ENCODE peak calls at places on chromosomes 4 and X, in four cellular contexts. F is astrocyte, U is NB4, I is OCI-LY7. S is an unnamed sample.

GRCh38 chr4:102263024-102263787 is 82.1 kb downstream of the SLC39A8 start:
- DNase-seq in F (peak), U (peak), I (peak), S (peak)

GRCh38 chr4:43864616-43865146 is 583.9 kb downstream of the KCTD8 start:
- DNase-seq in F (no peak), U (no peak), I (no peak), S (no peak)

GRCh38 chr4:47278631-47279030 is 184.9 kb downstream of the COMMD8 start:
- DNase-seq in F (no peak), U (peak), I (no peak), S (no peak)

GRCh38 chr4:186570193-186570996 is 15.0 kb upstream of the MTNR1A start:
- DNase-seq in F (peak), U (no peak), I (no peak), S (peak)

GRCh38 chr4:71460368-71460767 is 121.5 kb downstream of the SLC4A4 start:
- DNase-seq in F (no peak), U (no peak), I (no peak), S (no peak)

GRCh38 chr4:123120473-123120872 is 198.1 kb upstream of the NUDT6 start:
- DNase-seq in F (peak), U (no peak), I (no peak), S (peak)

GRCh38 chr4:5753766-5754528 is 42.9 kb downstream of the EVC start:
- DNase-seq in F (peak), U (peak), I (no peak), S (peak)

GRCh38 chr4:160175064-160175643 is 1072.3 kb downstream of the RAPGEF2 start:
- DNase-seq in F (no peak), U (no peak), I (no peak), S (no peak)

GRCh38 chr4:1567808-1568581 is 116.1 kb downstream of the FAM53A start:
- DNase-seq in F (no peak), U (no peak), I (no peak), S (no peak)

GRCh38 chrX:155864655-155865054 is 16.5 kb upstream of the VAMP7 start:
- DNase-seq in F (no peak), U (peak), I (no peak), S (no peak)

GRCh38 chrX:15946783-15947550 is 92.4 kb upstream of the AP1S2 start:
- DNase-seq in F (peak), U (peak), I (no peak), S (peak)

GRCh38 chr4:89055157-89056080 is 1.6 kb downstream of the FAM13A start:
- DNase-seq in F (no peak), U (no peak), I (no peak), S (no peak)

GRCh38 chr4:82043081-82043808 is 330.5 kb downstream of the HNRNPD start:
- DNase-seq in F (no peak), U (peak), I (no peak), S (no peak)

GRCh38 chrX:97021680-97022079 is 138.0 kb downstream of the RPA4 start:
- DNase-seq in F (peak), U (no peak), I (no peak), S (no peak)

GRCh38 chrX:40154229-40154852 is 56.6 kb upstream of the BCOR start:
- DNase-seq in F (no peak), U (peak), I (peak), S (no peak)

GRCh38 chrX:90040807-90041206 is 119.1 kb downstream of the TGIF2LX start:
- DNase-seq in F (no peak), U (no peak), I (no peak), S (no peak)

GRCh38 chr4:175330652-175331051 is 412.5 kb downstream of the ADAM29 start:
- DNase-seq in F (peak), U (peak), I (no peak), S (no peak)

GRCh38 chr4:48141048-48141447 is 7.0 kb upstream of the TXK start:
- DNase-seq in F (peak), U (peak), I (peak), S (peak)

GRCh38 chr4:39825741-39826231 is 127.8 kb downstream of the UBE2K start:
- DNase-seq in F (peak), U (no peak), I (no peak), S (peak)

GRCh38 chrX:39418936-39419659 is 617.8 kb downstream of the MID1IP1 start:
- DNase-seq in F (no peak), U (no peak), I (no peak), S (no peak)

GRCh38 chr4:109157205-109157604 is 145.3 kb downstream of the COL25A1 start:
- DNase-seq in F (no peak), U (no peak), I (no peak), S (no peak)

GRCh38 chr4:62302710-62303109 is 1102.6 kb downstream of the ADGRL3 start:
- DNase-seq in F (no peak), U (no peak), I (no peak), S (no peak)

GRCh38 chr4:109302366-109303140 is at the start of gene COL25A1:
- DNase-seq in F (peak), U (no peak), I (no peak), S (peak)

GRCh38 chrX:20594985-20595384 is 328.3 kb upstream of the RPS6KA3 start:
- DNase-seq in F (peak), U (no peak), I (no peak), S (peak)

GRCh38 chrX:5306654-5307121 is 922.0 kb downstream of the NLGN4X start:
- DNase-seq in F (no peak), U (peak), I (peak), S (no peak)

GRCh38 chr4:72896515-72896914 is 173.0 kb downstream of the COX18 start:
- DNase-seq in F (peak), U (no peak), I (no peak), S (peak)

GRCh38 chrX:32530802-32531403 is 680.4 kb downstream of the DMD start:
- DNase-seq in F (peak), U (peak), I (peak), S (peak)

GRCh38 chrX:151680805-151681204 is 14.5 kb upstream of the PRRG3 start:
- DNase-seq in F (no peak), U (peak), I (peak), S (peak)

GRCh38 chrX:119529355-119530276 is 35.6 kb downstream of the STEEP1 start:
- DNase-seq in F (no peak), U (no peak), I (peak), S (no peak)
- H3K4me3 ChIP-seq in F (no peak), U (no peak), I (no peak), S (no peak)

DNA sequence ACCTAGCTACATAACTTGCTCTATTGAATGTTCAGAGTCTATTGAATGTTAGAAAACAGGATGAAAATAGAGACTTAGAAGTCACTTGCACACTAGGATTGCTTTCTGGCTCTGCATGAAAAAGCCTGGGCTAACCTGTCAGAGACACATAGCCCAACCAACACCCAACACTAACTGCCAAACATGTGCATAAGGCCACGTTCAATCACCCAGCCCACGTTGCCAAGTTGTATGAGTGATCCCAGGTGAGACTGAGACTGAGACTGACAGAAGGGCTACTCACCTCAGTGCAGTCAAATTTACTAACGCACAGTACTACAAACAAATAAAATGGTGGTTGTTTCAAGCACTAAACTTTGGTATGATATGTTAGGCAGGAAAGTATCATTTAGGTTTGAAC is 61.0 kb downstream of the LDB2 start:
- DNase-seq in F (no peak), U (no peak), I (no peak), S (no peak)
- TF ChIP-seq CTCF in F (no peak), U (no peak), I (no peak), S (no peak)

GRCh38 chr4:94515365-94515764 is 63.6 kb downstream of the PDLIM5 start:
- DNase-seq in F (peak), U (no peak), I (no peak), S (no peak)

GRCh38 chr4:94516999-94517398 is 65.3 kb downstream of the PDLIM5 start:
- DNase-seq in F (peak), U (no peak), I (no peak), S (no peak)

GRCh38 chr4:94519019-94519418 is 67.3 kb downstream of the PDLIM5 start:
- DNase-seq in F (no peak), U (peak), I (no peak), S (no peak)

GRCh38 chr4:94516067-94516466 is 64.3 kb downstream of the PDLIM5 start:
- DNase-seq in F (peak), U (no peak), I (no peak), S (peak)

DNA sequence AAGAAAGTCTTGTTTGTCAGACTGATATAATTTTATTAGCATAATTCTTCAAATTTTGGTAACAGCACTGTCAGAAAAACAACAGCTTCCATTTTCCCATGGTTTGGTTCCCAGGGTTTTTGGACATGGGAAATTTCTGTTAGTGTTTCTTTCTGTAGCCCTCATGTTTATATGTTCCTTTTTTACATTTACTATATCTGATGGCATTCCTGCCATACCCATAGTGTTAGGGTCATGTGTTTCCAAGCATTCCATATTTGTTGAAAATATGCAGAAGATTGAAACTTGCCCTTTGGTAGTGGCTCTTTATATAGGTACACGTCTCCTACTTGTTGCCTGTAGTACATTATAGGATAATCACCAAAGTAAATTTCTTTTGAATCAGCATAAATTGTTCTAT is 65.8 kb downstream of the PDLIM5 start:
- DNase-seq in F (no peak), U (no peak), I (no peak), S (no peak)
- H3K4me3 ChIP-seq in F (no peak), U (no peak), I (no peak), S (no peak)

DNA sequence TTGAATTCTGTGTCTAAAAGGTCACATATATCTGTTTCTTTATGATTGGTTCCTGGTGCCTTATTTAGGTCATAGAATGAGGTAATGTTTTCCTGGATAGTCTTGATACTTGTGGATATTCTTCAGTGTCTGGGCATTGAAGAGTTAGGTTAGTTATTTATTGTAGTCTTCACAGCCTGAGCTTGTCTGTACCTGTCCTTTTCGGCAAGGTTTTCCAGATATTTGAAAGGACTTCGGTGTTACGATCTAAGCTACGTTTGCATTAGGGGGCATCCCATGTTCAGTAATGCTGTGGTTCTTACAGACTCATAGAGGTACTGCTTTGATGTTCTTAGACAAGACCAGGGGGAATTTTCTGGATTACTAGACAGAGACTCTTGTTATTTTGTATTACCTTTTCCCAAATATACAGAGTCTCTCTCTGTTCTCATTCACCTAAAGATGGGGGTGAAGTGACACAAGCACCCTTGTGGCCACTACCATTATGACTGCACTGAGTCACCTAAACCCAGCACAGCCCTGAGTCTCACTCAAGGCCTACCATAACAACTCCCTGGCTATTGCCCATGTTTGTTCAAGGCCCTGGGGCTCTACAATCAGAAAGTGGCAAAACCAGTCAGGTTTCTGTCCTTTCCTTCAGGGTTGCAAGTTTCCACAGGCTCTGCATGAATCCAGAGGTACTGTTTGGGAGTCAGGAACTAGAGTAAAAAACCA is 30.1 kb upstream of the CYSLTR1 start:
- DNase-seq in F (no peak), U (no peak), I (no peak), S (no peak)
- TF ChIP-seq CTCF in F (no peak), U (no peak), I (no peak), S (no peak)

S was measured in AG10803.